ENCODE peak calls at places on chromosomes 12 and 14, in seven cellular contexts. Z is A549, O is SK-N-SH, R is left lung, W is Peyer's patch, D is GM23248, N is iPS DF 6.9. L is an unnamed sample. For H3K4me1, the result is how much of the 10 kb centered on the place peaks cover.

GRCh38 chr12:45231515-45232145 is 15.7 kb downstream of the ANO6 start:
- DNase-seq in Z (no peak), O (no peak), R (no peak), W (no peak), D (peak), N (no peak), L (no peak)

GRCh38 chr12:105083551-105084105 is 630 bp downstream of the ALDH1L2 start:
- DNase-seq in Z (peak), O (peak), R (peak), W (peak), D (peak), N (no peak), L (no peak)

GRCh38 chr12:90253674-90254181 is 545.1 kb upstream of the ATP2B1 start:
- DNase-seq in Z (no peak), O (peak), R (peak), W (peak), D (peak), N (no peak), L (peak)

GRCh38 chr12:25438638-25439037 is 114.4 kb downstream of the LMNTD1 start:
- DNase-seq in Z (no peak), O (no peak), R (no peak), W (no peak), D (peak), N (no peak), L (no peak)

GRCh38 chr14:100294963-100295330 is 11.3 kb downstream of the SLC25A29 start:
- DNase-seq in Z (no peak), O (peak), R (peak), W (no peak), D (no peak), N (no peak), L (no peak)

GRCh38 chr14:103739793-103740501 is 24.3 kb downstream of the ZFYVE21 start:
- DNase-seq in Z (no peak), O (no peak), R (no peak), W (no peak), D (no peak), N (no peak), L (no peak)

GRCh38 chr14:51491036-51491545 is 160.6 kb upstream of the FRMD6 start:
- DNase-seq in Z (no peak), O (no peak), R (no peak), W (no peak), D (no peak), N (no peak), L (no peak)

GRCh38 chr12:107912421-107913004 is 138.0 kb downstream of the ASCL4 start:
- DNase-seq in Z (peak), O (peak), R (peak), W (peak), D (peak), N (peak), L (peak)

GRCh38 chr14:99569725-99570541 is 34.1 kb downstream of the CCDC85C start:
- DNase-seq in Z (no peak), O (no peak), R (no peak), W (no peak), D (no peak), N (no peak), L (no peak)

GRCh38 chr12:55932546-55932919 is 1.6 kb downstream of the DGKA start:
- DNase-seq in Z (no peak), O (peak), R (no peak), W (no peak), D (peak), N (no peak), L (no peak)

GRCh38 chr14:64213079-64213478 is 81.1 kb downstream of the ESR2 start:
- DNase-seq in Z (no peak), O (no peak), R (peak), W (no peak), D (peak), N (no peak), L (no peak)

GRCh38 chr12:2853626-2854025 is 3.2 kb downstream of the TEX52 start:
- DNase-seq in Z (peak), O (peak), R (peak), W (peak), D (peak), N (peak), L (peak)

DNA sequence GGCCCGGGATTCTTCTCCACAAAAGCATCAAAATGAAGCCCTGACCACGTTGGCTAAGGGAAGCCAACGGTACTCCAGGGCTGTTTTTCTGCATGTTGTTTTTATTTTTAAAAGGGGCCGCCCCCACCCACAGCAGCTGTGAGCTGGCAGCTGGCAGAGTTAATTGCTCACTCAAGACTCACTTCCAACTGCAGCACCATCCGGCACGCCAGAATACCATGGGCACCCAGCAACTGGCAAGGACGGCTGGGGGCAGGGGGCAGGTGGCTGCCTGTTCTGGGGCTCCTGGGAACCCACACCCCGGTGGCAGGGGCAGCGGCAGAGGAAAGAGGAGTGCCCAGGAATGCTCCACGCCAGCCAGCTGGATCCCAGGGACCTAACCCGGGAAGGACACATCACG is 44.3 kb downstream of the NCOR2 start:
- DNase-seq in Z (no peak), O (no peak), R (no peak), W (no peak), D (peak), N (no peak), L (no peak)
- H3K4me1 ChIP-seq in Z (under half), O (half or more), R (under half), W (under half), D (half or more), N (under half), L (under half)

DNA sequence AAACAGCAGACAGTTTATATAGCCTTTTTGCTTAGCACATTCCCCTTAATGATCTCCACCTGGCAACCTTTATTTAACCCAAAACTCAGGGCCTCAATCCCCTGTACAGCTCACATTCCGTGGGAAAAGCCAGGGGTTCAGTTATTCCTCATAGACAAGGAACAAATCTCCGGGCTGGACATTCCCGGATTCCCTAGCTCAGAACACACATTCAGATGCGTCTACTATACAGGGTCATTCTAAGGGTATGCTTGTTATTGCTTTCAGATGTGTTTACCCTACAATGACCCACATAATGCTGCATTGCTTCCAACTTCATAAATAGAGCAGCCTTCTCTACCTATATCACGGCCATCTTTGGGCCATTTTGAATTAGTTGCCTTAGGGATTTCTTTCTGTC is 73.9 kb upstream of the DCN start:
- DNase-seq in Z (no peak), O (no peak), R (no peak), W (no peak), D (no peak), N (no peak), L (no peak)
- H3K27ac ChIP-seq in Z (no peak), O (no peak), R (no peak), W (no peak), D (no peak), N (no peak), L (no peak)

DNA sequence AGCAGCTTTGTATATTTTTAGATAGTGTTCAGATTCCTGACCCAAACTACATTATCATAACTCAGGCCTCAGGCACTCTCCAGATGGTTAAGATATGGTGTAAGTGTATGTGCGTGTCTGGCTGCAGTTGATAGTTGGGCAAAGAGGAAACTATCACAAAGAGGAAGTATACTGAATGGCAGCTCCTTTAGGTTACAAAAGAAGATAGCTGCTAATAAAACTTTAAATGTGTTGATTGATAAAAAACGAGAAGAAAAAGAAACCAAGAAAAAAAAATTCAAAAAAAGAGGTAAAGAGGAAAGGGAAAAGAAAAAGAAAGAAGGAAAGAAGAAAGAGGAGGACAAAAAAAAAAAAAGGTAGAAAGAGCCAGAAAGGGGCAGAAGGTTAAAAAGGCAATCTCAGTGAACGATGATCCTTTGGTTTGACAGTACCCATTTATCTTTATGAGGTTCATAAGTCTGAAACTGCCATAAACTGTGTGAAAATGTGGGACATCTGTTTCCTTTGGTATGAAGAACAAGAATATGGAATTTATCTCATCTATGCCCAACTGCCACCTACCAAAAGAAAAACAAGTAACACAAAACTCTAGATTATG is 42.2 kb downstream of the TAOK3 start:
- DNase-seq in Z (no peak), O (peak), R (no peak), W (no peak), D (no peak), N (no peak), L (no peak)
- H3K4me1 ChIP-seq in Z (under half), O (under half), R (under half), W (under half), D (under half), N (under half), L (under half)

GRCh38 chr12:21559855-21560569 is 33.9 kb downstream of the SPX start:
- DNase-seq in Z (peak), O (no peak), R (no peak), W (no peak), D (peak), N (no peak), L (no peak)
- H3K27ac ChIP-seq in Z (peak), O (no peak), R (no peak), W (no peak), D (peak), N (no peak), L (no peak)

DNA sequence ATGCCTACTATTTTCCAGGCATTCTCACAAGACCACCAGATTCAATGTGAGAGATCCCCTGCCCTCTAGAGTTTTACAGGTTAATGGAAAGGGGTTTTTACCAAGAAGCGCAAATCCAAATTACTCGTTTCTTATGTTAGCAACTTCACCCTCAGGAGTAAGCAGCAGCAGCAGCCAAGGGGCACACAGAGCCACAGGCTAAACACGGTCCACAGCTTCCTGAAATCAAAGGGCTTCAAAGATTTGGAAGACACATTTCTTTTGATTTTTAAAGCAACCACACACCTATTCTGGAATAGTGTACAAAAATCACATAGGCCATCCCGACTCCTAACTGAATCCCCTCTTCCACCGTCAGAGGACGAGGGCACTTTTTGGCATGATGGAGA is 106.9 kb downstream of the ARF6 start:
- DNase-seq in Z (no peak), O (no peak), R (no peak), W (no peak), D (no peak), N (no peak), L (no peak)
- H3K4me1 ChIP-seq in Z (half or more), O (under half), R (under half), W (under half), D (half or more), N (under half), L (half or more)

L was measured in CD4-positive, CD25-positive, alpha-beta regulatory T cell.